ENCODE peak calls at places on chromosomes 5 and 9, in eight cellular contexts. I is CD8-positive, alpha-beta T cell; P is mammary epithelial cell; B is IMR-90; E is lower lobe of right lung; X is left lung; K is fibroblast of mammary gland; V is astrocyte of the spinal cord. M is an unnamed sample.

GRCh38 chr5:167671176-167671575 is 620.3 kb upstream of the WWC1 start:
- DNase-seq in V (peak), P (peak), K (no peak), E (no peak), B (peak), I (no peak), X (no peak), M (peak)

GRCh38 chr5:56183507-56183906 is 49.6 kb downstream of the ANKRD55 start:
- DNase-seq in I (no peak), B (peak), P (peak), X (no peak), E (no peak), V (peak), K (peak), M (peak)

GRCh38 chr5:121681200-121681855 is 170.4 kb upstream of the FTMT start:
- DNase-seq in K (no peak), X (no peak), I (no peak), P (no peak), V (no peak), E (no peak), B (no peak), M (no peak)

GRCh38 chr5:68245325-68245724 is 29.8 kb downstream of the PIK3R1 start:
- DNase-seq in B (peak), X (no peak), V (peak), I (no peak), P (no peak), K (peak), E (no peak), M (peak)

GRCh38 chr5:139171779-139172404 is 26.3 kb downstream of the SIL1 start:
- DNase-seq in K (no peak), X (no peak), P (no peak), B (no peak), V (no peak), I (no peak), E (no peak), M (no peak)

GRCh38 chr5:168327019-168327421 is 35.6 kb downstream of the WWC1 start:
- DNase-seq in X (no peak), V (peak), B (peak), I (no peak), K (peak), E (no peak), P (no peak), M (no peak)

GRCh38 chr5:160369990-160370712 is at the start of gene C1QTNF2:
- DNase-seq in X (peak), B (peak), I (no peak), P (peak), V (peak), E (peak), K (peak), M (peak)

GRCh38 chr5:8864053-8864452 is 681.8 kb downstream of the SEMA5A start:
- DNase-seq in K (peak), X (no peak), B (peak), P (peak), E (no peak), I (no peak), V (no peak), M (peak)

GRCh38 chr9:124290053-124290581 is 32.4 kb downstream of the NEK6 start:
- DNase-seq in X (no peak), I (no peak), B (no peak), K (no peak), P (no peak), V (no peak), E (no peak), M (no peak)

GRCh38 chr5:158874814-158875213 is 224.9 kb downstream of the EBF1 start:
- DNase-seq in P (no peak), B (no peak), X (no peak), E (no peak), V (no peak), I (no peak), K (no peak), M (no peak)

GRCh38 chr5:157602505-157602904 is 26.9 kb upstream of the ADAM19 start:
- DNase-seq in I (no peak), K (peak), P (peak), B (peak), X (no peak), V (peak), E (no peak), M (peak)

GRCh38 chr5:60102961-60103683 is 209.6 kb upstream of the PDE4D start:
- DNase-seq in I (no peak), V (peak), X (no peak), E (no peak), P (peak), K (peak), B (no peak), M (peak)

GRCh38 chr9:134263575-134263974 is 62.7 kb upstream of the RXRA start:
- DNase-seq in P (no peak), E (no peak), V (no peak), K (no peak), I (no peak), B (no peak), X (peak), M (no peak)

GRCh38 chr5:56585466-56585865 is 229.9 kb upstream of the MAP3K1 start:
- DNase-seq in E (no peak), B (peak), X (no peak), P (peak), I (no peak), K (peak), V (no peak), M (no peak)

GRCh38 chr5:138491669-138492551 is 26.6 kb downstream of the EGR1 start:
- DNase-seq in X (peak), V (peak), B (peak), I (peak), P (peak), E (peak), K (peak), M (peak)

GRCh38 chr9:113998529-113999255 is 79.4 kb downstream of the AMBP start:
- DNase-seq in K (peak), P (no peak), I (no peak), E (no peak), V (no peak), X (no peak), B (peak), M (peak)

GRCh38 chr5:102294996-102295395 is 1.1 kb downstream of the SLCO4C1 start:
- DNase-seq in X (no peak), B (no peak), I (no peak), K (no peak), P (no peak), V (no peak), E (no peak), M (no peak)

GRCh38 chr5:167633931-167634341 is 657.5 kb upstream of the WWC1 start:
- DNase-seq in X (no peak), E (no peak), K (peak), V (peak), I (no peak), B (peak), P (peak), M (peak)

GRCh38 chr5:52427615-52428014 is 360.1 kb upstream of the ITGA1 start:
- DNase-seq in P (no peak), I (no peak), K (no peak), V (no peak), B (no peak), E (no peak), X (no peak), M (no peak)

GRCh38 chr9:112249277-112249676 is 74.2 kb upstream of the SUSD1 start:
- DNase-seq in B (peak), E (no peak), I (no peak), V (peak), X (no peak), P (peak), K (peak), M (peak)

GRCh38 chr5:17735771-17736170 is 101.5 kb downstream of the TAF11L14 start:
- DNase-seq in I (no peak), K (no peak), X (no peak), P (no peak), E (no peak), V (no peak), B (no peak), M (no peak)

GRCh38 chr5:87499478-87500410 is 87.0 kb upstream of the CCNH start:
- DNase-seq in E (peak), P (peak), I (no peak), X (peak), K (peak), B (no peak), V (no peak), M (no peak)

GRCh38 chr9:120778758-120779157 is 14.5 kb downstream of the FBXW2 start:
- DNase-seq in P (peak), K (no peak), V (no peak), I (no peak), B (no peak), E (no peak), X (no peak), M (no peak)

GRCh38 chr9:116767219-116767618 is 80.1 kb downstream of the TRIM32 start:
- DNase-seq in K (no peak), B (no peak), X (no peak), E (no peak), I (no peak), P (no peak), V (no peak), M (no peak)

GRCh38 chr5:81313686-81314085 is 12.3 kb downstream of the ZCCHC9 start:
- DNase-seq in B (peak), V (no peak), I (no peak), X (no peak), K (peak), P (no peak), E (no peak), M (peak)

GRCh38 chr5:60893521-60893920 is 49.5 kb upstream of the ELOVL7 start:
- DNase-seq in B (no peak), X (no peak), E (no peak), P (no peak), K (no peak), V (no peak), I (no peak), M (no peak)

GRCh38 chr5:179261301-179262125 is 83.7 kb downstream of the ADAMTS2 start:
- DNase-seq in B (peak), P (no peak), V (no peak), E (no peak), I (no peak), X (peak), K (peak), M (peak)

GRCh38 chr9:124078641-124079040 is 67.1 kb downstream of the LHX2 start:
- DNase-seq in V (peak), X (no peak), E (no peak), B (peak), P (peak), K (peak), I (no peak), M (peak)

GRCh38 chr5:111930905-111931461 is 174.0 kb upstream of the NREP start:
- DNase-seq in E (no peak), I (no peak), P (peak), X (no peak), B (peak), V (peak), K (peak), M (peak)

GRCh38 chr9:133705576-133705975 is 32.6 kb downstream of the SARDH start:
- DNase-seq in V (no peak), K (no peak), P (no peak), I (no peak), X (no peak), B (no peak), E (no peak), M (no peak)

GRCh38 chr5:64947031-64947430 is 178.3 kb downstream of the CWC27 start:
- DNase-seq in K (no peak), E (no peak), P (peak), X (no peak), B (peak), I (no peak), V (no peak), M (no peak)

GRCh38 chr5:146565764-146566163 is 49.8 kb upstream of the GPR151 start:
- DNase-seq in K (peak), V (peak), E (no peak), I (peak), B (peak), X (no peak), P (peak), M (peak)
- TF ChIP-seq CTCF in K (peak), V (peak), E (peak), I (no peak), B (peak), X (peak), P (peak), M (peak)

DNA sequence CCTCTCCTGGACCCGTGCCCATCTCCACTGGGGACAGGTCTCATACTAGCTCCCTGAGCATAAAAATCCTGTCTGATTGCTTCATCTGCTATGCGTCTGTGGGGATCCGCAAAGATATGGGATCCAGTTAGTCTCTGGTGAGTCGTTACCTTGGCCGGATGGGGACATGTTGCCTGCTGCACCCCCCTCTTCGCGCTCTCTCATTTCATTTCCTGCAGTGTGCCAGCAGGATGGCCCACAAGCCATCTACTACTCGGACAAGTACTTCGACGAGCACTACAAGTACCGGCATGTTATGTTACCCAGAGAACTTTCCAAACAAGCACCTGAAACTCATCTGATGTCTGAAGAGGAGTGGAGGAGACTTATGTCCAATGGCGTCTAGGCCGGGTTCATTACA is 17.0 kb upstream of the CEP78 start:
- DNase-seq in P (peak), I (no peak), E (no peak), K (no peak), B (no peak), V (no peak), X (no peak), M (no peak)
- H3K4me3 ChIP-seq in P (no peak), I (no peak), E (no peak), K (no peak), B (no peak), V (no peak), X (no peak), M (no peak)

DNA sequence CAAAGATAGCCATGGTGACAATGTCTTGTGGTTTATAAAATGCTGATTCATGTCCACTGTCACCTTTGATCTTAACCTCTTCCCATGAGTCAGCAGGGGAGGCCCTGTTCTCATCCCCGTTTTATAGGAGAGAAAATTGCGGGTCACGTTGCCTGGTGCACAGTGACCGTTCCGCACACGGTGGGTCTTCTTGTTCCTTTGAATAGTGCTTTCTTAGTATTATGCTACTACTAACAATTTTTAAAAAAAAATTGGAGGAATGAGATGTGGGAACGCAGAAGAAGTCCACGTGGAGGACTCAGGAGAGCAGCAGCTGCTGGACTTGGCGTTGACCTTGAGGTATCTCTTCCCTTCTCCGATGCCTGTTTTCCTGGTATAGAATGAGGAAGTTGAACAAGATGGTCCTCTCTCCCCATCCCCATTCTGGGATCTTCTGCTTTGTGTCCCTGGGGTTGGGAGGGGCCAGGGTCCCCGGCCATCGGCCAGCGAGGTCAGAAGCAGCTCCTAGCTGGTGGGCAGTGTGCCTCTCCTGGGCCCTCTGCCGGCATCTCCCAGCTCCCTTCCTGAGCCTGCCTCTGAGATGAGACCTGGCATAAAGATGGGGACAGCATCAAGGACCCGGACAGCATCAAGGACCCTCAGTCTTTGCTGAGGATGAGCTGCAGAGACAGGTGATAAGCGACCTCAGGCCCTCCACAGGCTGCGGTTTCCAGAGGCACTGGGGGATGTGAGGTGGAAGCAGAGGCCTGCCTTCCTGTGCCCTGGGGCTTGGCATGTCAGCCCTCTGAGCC is 143.9 kb downstream of the C9orf50 start:
- DNase-seq in X (no peak), K (peak), E (no peak), I (no peak), B (peak), V (no peak), P (no peak), M (peak)
- TF ChIP-seq CTCF in X (no peak), K (no peak), E (no peak), I (no peak), B (no peak), V (no peak), P (no peak), M (no peak)

GRCh38 chr5:124438390-124439380 is 307.8 kb downstream of the ZNF608 start:
- DNase-seq in X (no peak), P (no peak), K (no peak), E (no peak), I (no peak), B (no peak), V (no peak), M (no peak)
- H3K4me3 ChIP-seq in X (no peak), P (no peak), K (no peak), E (no peak), I (no peak), B (no peak), V (no peak), M (no peak)